ENCODE peak calls at places on chromosome 1, in nine cellular contexts. D is K562, C is transverse colon, Y is prostate gland, Z is suprapubic skin, E is endothelial cell of umbilical vein, Q is HepG2, P is Panc1, X is GM23338. B is an unnamed sample.
A peak's percentile ranks its signal among the peaks of the same experiment; 100 is the strongest.

GRCh38 chr1:18977428-18977827 is 21.0 kb upstream of the IFFO2 start:
- DNase-seq in D (no peak), Y (no peak), Q (no peak), E (no peak), P (no peak), C (no peak), X (no peak), Z (peak; percentile 36), B (no peak)

GRCh38 chr1:2610036-2610720 is 22.6 kb downstream of the MMEL1 start:
- DNase-seq in C (no peak), Q (no peak), D (no peak), P (no peak), E (no peak), Z (no peak), Y (no peak), X (no peak), B (peak; percentile 34)

GRCh38 chr1:153991151-153991472 is 550 bp downstream of the RPS27 start:
- DNase-seq in Y (no peak), P (no peak), D (no peak), Z (no peak), E (peak; percentile 21), C (no peak), X (no peak), Q (no peak), B (no peak)

GRCh38 chr1:167312871-167313270 is 92.2 kb downstream of the POU2F1 start:
- DNase-seq in P (no peak), Z (no peak), E (no peak), X (no peak), Y (no peak), C (no peak), D (no peak), Q (no peak), B (no peak)

GRCh38 chr1:230828421-230828820 is 39.9 kb downstream of the C1orf198 start:
- DNase-seq in Y (no peak), X (no peak), C (no peak), E (no peak), P (no peak), Q (no peak), Z (no peak), D (no peak), B (no peak)

GRCh38 chr1:52590275-52590674 is 11.9 kb upstream of the GPX7 start:
- DNase-seq in Z (no peak), Y (no peak), D (no peak), C (no peak), Q (no peak), E (no peak), P (no peak), X (peak; percentile 60), B (no peak)

GRCh38 chr1:66282343-66282852 is 251.6 kb upstream of the SGIP1 start:
- DNase-seq in C (peak; percentile 47), P (no peak), D (no peak), Z (no peak), Q (no peak), Y (no peak), E (peak; percentile 53), X (no peak), B (no peak)

GRCh38 chr1:111833334-111833733 is 77.6 kb downstream of the DDX20 start:
- DNase-seq in P (no peak), X (peak; percentile 63), Y (no peak), E (no peak), Q (no peak), C (no peak), Z (no peak), D (peak; percentile 4), B (no peak)

GRCh38 chr1:153778051-153778823 is 3.0 kb downstream of the SLC27A3 start:
- DNase-seq in E (no peak), C (no peak), Y (no peak), X (no peak), D (no peak), Q (no peak), Z (no peak), P (no peak), B (no peak)

GRCh38 chr1:226702957-226703831 is 35.9 kb downstream of the ITPKB start:
- DNase-seq in P (no peak), Q (no peak), D (peak; percentile 49), E (peak; percentile 73), Z (peak; percentile 79), Y (peak; percentile 85), X (peak; percentile 81), C (peak; percentile 79), B (peak; percentile 74)

GRCh38 chr1:27161594-27161993 is 6.7 kb upstream of the SLC9A1 start:
- DNase-seq in Q (no peak), E (peak; percentile 38), Z (no peak), C (peak; percentile 39), P (no peak), X (no peak), D (no peak), Y (no peak), B (no peak)

GRCh38 chr1:216983823-216984222 is 260.6 kb upstream of the ESRRG start:
- DNase-seq in Q (no peak), C (no peak), P (no peak), E (no peak), D (no peak), Z (no peak), Y (no peak), X (no peak), B (no peak)

GRCh38 chr1:47793563-47793962 is 203.6 kb downstream of the TRABD2B start:
- DNase-seq in P (no peak), Q (no peak), C (no peak), D (no peak), Y (no peak), X (no peak), Z (no peak), E (no peak), B (no peak)

GRCh38 chr1:64476251-64476952 is 6.5 kb downstream of the CACHD1 start:
- DNase-seq in P (no peak), C (no peak), X (no peak), Z (no peak), D (no peak), Y (no peak), E (peak; percentile 93), Q (no peak), B (no peak)
- TF ChIP-seq POLR2AphosphoS5 in P (no peak), C (peak; percentile 53), X (no peak), Z (no peak), D (no peak), Y (peak; percentile 43), E (peak; percentile 70), Q (no peak), B (no peak)

DNA sequence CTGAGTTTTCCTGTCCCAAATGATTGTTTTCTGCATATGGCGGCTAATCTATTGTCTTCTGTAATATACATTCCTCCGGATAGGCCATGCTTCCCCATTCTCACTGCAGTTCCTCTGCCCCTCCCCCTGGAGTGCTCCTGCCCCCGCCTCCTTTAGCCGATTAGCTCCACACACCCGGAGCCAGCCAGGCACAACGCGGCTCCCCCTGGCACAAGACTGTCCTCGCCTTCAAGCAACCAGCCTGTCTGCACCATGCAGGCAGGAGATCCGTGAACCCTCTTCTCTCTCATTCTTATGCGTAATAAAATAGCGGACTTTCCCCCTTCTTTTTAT is 18.0 kb downstream of the SERTAD4 start:
- DNase-seq in X (peak; percentile 83), Y (peak; percentile 25), Z (no peak), E (peak; percentile 60), Q (no peak), D (no peak), P (no peak), C (peak; percentile 33), B (no peak)
- H3K4me3 ChIP-seq in X (peak overlapping the region; percentile 68), Y (peak overlapping the region; percentile 44), Z (peak overlapping the region; percentile 49), E (peak overlapping the region; percentile 34), Q (no peak overlapping the region), D (no peak overlapping the region), P (peak overlapping the region; percentile 37), C (no peak overlapping the region), B (peak overlapping the region; percentile 79)

DNA sequence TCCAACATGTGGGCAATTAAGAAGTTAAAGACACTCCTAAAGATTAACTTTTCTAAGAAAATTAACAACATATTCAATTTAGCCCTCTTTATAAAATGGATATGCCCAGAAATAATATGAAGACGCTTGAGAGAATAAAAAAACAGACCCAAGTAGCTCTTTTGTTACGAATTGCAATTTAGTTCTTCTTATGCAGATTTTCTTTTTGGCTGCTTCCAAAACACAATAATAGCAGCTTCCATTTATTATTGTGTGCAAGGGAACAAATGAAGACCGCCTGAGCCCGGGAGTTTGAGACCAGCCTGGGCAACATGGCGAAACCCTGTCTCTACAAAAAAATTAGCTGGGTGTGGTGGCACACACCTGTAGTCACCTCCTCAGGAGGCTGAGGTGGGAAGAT is 50.4 kb upstream of the BCL10 start:
- DNase-seq in D (no peak), P (no peak), Y (no peak), C (no peak), Z (no peak), X (no peak), Q (no peak), E (no peak), B (no peak)
- TF ChIP-seq POLR2AphosphoS5 in D (no peak), P (no peak), Y (no peak), C (no peak), Z (no peak), X (no peak), Q (no peak), E (no peak), B (no peak)

GRCh38 chr1:218516526-218516925 is 171.4 kb downstream of the TGFB2 start:
- DNase-seq in Z (no peak), Q (no peak), E (no peak), D (no peak), P (no peak), X (no peak), C (no peak), Y (no peak), B (no peak)

GRCh38 chr1:218510153-218510772 is 165.1 kb downstream of the TGFB2 start:
- DNase-seq in X (no peak), C (no peak), Z (no peak), P (no peak), Q (no peak), Y (no peak), E (no peak), D (no peak), B (no peak)

GRCh38 chr1:218514694-218515093 is 169.6 kb downstream of the TGFB2 start:
- DNase-seq in Y (no peak), X (no peak), P (no peak), C (no peak), E (no peak), Z (no peak), D (no peak), Q (no peak), B (no peak)

GRCh38 chr1:218517507-218517906 is 172.4 kb downstream of the TGFB2 start:
- DNase-seq in E (no peak), Q (no peak), D (no peak), X (no peak), C (no peak), Y (no peak), P (no peak), Z (no peak), B (no peak)

DNA sequence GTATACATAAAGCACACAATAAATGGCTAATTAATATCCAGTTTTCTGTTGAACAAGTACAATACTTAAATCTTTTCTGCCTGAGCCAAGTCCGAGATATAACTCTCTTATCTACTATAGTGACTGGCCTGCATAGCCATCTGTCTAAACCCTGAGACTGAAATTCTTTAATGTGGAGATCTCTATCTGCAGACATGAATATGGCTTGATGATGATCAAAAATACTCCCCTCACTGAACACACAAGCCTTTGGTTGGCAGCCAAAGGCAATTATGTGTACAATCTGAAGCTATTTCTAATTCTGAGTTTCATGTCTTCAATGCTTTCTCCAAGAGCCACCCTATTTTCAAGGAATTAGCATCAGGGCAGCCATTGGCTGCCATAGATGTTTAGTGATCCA is 168.1 kb downstream of the TGFB2 start:
- DNase-seq in X (no peak), D (no peak), C (no peak), P (no peak), Z (no peak), E (no peak), Q (no peak), Y (no peak), B (no peak)
- H3K4me3 ChIP-seq in X (no peak overlapping the region), D (no peak overlapping the region), C (no peak overlapping the region), P (no peak overlapping the region), Z (no peak overlapping the region), E (no peak overlapping the region), Q (no peak overlapping the region), Y (no peak overlapping the region), B (no peak overlapping the region)

GRCh38 chr1:25997759-25998074 is at the start of gene PAFAH2:
- DNase-seq in Z (peak; percentile 75), D (no peak), Q (no peak), C (no peak), Y (no peak), P (no peak), E (no peak), X (no peak), B (no peak)
- TF ChIP-seq POLR2AphosphoS5 in Z (no peak), D (no peak), Q (peak; percentile 74), C (no peak), Y (no peak), P (peak; percentile 73), E (no peak), X (peak; percentile 52), B (no peak)